ENCODE peak calls at places on chromosomes 2 and 18, in seven cellular contexts. S is GM20000; F is stimulated activated CD8-positive, alpha-beta memory T cell treated with anti-CD3 and anti-CD28 coated beads, Interleukin-7, amount 100 ng/mL, for 1 hour; O is effector memory CD4-positive, alpha-beta T cell; B is epithelial cell of esophagus; X is left ventricle myocardium superior; C is HCT116. M is an unnamed sample.

GRCh38 chr18:36818652-36819051 is 10.2 kb downstream of the TPGS2 start:
- DNase-seq in S (no peak), B (no peak), O (no peak), F (no peak), X (no peak), C (no peak), M (no peak)

GRCh38 chr2:122028371-122029102 is 273.1 kb downstream of the TSN start:
- DNase-seq in S (no peak), B (peak), O (no peak), F (no peak), X (no peak), C (no peak), M (no peak)

GRCh38 chr2:141317986-141318385 is 812.8 kb downstream of the LRP1B start:
- DNase-seq in C (no peak), S (no peak), F (no peak), B (no peak), O (no peak), X (no peak), M (no peak)

GRCh38 chr2:24204505-24204904 is 29.7 kb downstream of the FAM228A start:
- DNase-seq in O (no peak), F (no peak), B (no peak), C (no peak), X (no peak), S (no peak), M (no peak)

GRCh38 chr2:222290691-222291484 is 7.9 kb downstream of the PAX3 start:
- DNase-seq in X (no peak), O (no peak), B (no peak), C (no peak), F (no peak), S (no peak), M (no peak)

GRCh38 chr2:191321861-191322662 is 76.9 kb downstream of the MYO1B start:
- DNase-seq in X (no peak), C (peak), B (peak), S (no peak), F (no peak), O (no peak), M (no peak)

GRCh38 chr2:109066917-109067828 is 61.8 kb upstream of the SH3RF3 start:
- DNase-seq in B (no peak), S (no peak), C (no peak), O (no peak), X (no peak), F (no peak), M (no peak)

GRCh38 chr2:15096873-15097272 is 464.3 kb downstream of the NBAS start:
- DNase-seq in O (no peak), B (no peak), F (no peak), S (no peak), X (no peak), C (no peak), M (no peak)

GRCh38 chr2:42359304-42359749 is 1.7 kb downstream of the COX7A2L start:
- DNase-seq in S (peak), X (no peak), C (no peak), O (no peak), F (no peak), B (no peak), M (no peak)

GRCh38 chr18:14577971-14578370 is 34.6 kb upstream of the POTEC start:
- DNase-seq in S (no peak), B (no peak), C (no peak), O (no peak), F (no peak), X (no peak), M (no peak)

GRCh38 chr18:832085-832681 is 20.1 kb upstream of the YES1 start:
- DNase-seq in O (no peak), S (no peak), F (no peak), C (peak), B (no peak), X (peak), M (no peak)

GRCh38 chr2:217979151-217979811 is 23.5 kb downstream of the TNS1 start:
- DNase-seq in B (no peak), F (no peak), S (no peak), C (no peak), X (no peak), O (no peak), M (no peak)

GRCh38 chr18:36589857-36590543 is 238.8 kb downstream of the TPGS2 start:
- DNase-seq in X (no peak), F (no peak), S (no peak), C (no peak), O (no peak), B (peak), M (no peak)

GRCh38 chr2:37864217-37864616 is 60.9 kb upstream of the RMDN2 start:
- DNase-seq in F (no peak), C (no peak), S (no peak), O (no peak), X (no peak), B (no peak), M (no peak)

GRCh38 chr2:222959358-222959757 is 92.6 kb upstream of the KCNE4 start:
- DNase-seq in X (no peak), S (no peak), O (no peak), C (peak), B (peak), F (no peak), M (no peak)

GRCh38 chr2:124804014-124804940 is 779.2 kb downstream of the CNTNAP5 start:
- DNase-seq in S (peak), X (no peak), F (no peak), B (peak), O (no peak), C (peak), M (no peak)

GRCh38 chr18:78636260-78636659 is 343.4 kb upstream of the SALL3 start:
- DNase-seq in F (no peak), O (no peak), S (no peak), B (no peak), C (no peak), X (no peak), M (no peak)

GRCh38 chr2:112155331-112156151 is 17.4 kb downstream of the FBLN7 start:
- DNase-seq in S (no peak), O (peak), X (no peak), B (no peak), C (no peak), F (no peak), M (no peak)

GRCh38 chr2:172655091-172655837 is 80.4 kb upstream of the RAPGEF4 start:
- DNase-seq in X (no peak), O (no peak), F (no peak), S (no peak), B (peak), C (no peak), M (no peak)

GRCh38 chr2:152511981-152512380 is 177.0 kb downstream of the FMNL2 start:
- DNase-seq in X (no peak), F (no peak), O (no peak), S (no peak), C (no peak), B (no peak), M (no peak)

GRCh38 chr2:160751021-160751420 is 257.4 kb upstream of the RBMS1 start:
- DNase-seq in O (no peak), S (no peak), B (peak), X (no peak), C (no peak), F (no peak), M (no peak)

GRCh38 chr18:295756-296155 is 27.9 kb upstream of the THOC1 start:
- DNase-seq in C (no peak), S (no peak), O (no peak), B (no peak), F (no peak), X (no peak), M (no peak)

GRCh38 chr2:145158051-145158586 is 638.2 kb upstream of the ZEB2 start:
- DNase-seq in F (no peak), B (peak), O (no peak), S (no peak), C (no peak), X (peak), M (no peak)

GRCh38 chr2:9221223-9221622 is 14.6 kb downstream of the ASAP2 start:
- DNase-seq in X (peak), F (no peak), B (no peak), C (no peak), O (no peak), S (no peak), M (peak)

GRCh38 chr2:238433941-238434845 is 7.5 kb downstream of the ASB1 start:
- DNase-seq in O (no peak), S (no peak), B (peak), C (no peak), F (no peak), X (no peak), M (no peak)

GRCh38 chr18:72895548-72895947 is 27.8 kb upstream of the NETO1 start:
- DNase-seq in O (no peak), F (no peak), B (peak), S (no peak), C (no peak), X (no peak), M (no peak)

GRCh38 chr2:26613241-26614204 is 27.6 kb downstream of the CIB4 start:
- DNase-seq in S (no peak), F (no peak), C (no peak), O (no peak), B (no peak), X (peak), M (no peak)

GRCh38 chr2:33186937-33187336 is 240.2 kb downstream of the LTBP1 start:
- DNase-seq in B (no peak), C (no peak), O (no peak), X (no peak), F (no peak), S (no peak), M (no peak)

GRCh38 chr18:78984941-78985784 is 5.5 kb downstream of the SALL3 start:
- DNase-seq in F (peak), O (no peak), S (peak), B (peak), X (no peak), C (no peak), M (no peak)

GRCh38 chr2:30641765-30642341 is 165.4 kb downstream of the CAPN13 start:
- DNase-seq in B (no peak), X (no peak), S (no peak), O (no peak), C (no peak), F (no peak), M (no peak)

GRCh38 chr2:27717070-27717453 is 53.4 kb downstream of the SLC4A1AP start:
- DNase-seq in F (no peak), S (no peak), B (peak), O (no peak), C (no peak), X (peak), M (no peak)